ENCODE peak calls at places on chromosomes 11 and 22, in six cellular contexts. One of them, this sample, is unnamed.
A peak's percentile ranks its signal among the peaks of the same experiment; 100 is the strongest.

GRCh38 chr11:1628506-1629325 is 859 bp upstream of the KRTAP5-5 start:
- DNase-seq in fibroblast of mammary gland: peak; percentile 11
- DNase-seq in keratinocyte: no peak
- DNase-seq in IMR-90: peak; percentile 9
- DNase-seq in H1: peak; percentile 46
- DNase-seq in tibial artery: no peak
- DNase-seq in this sample: peak; percentile 32

GRCh38 chr11:36056160-36056751 is 112.4 kb downstream of the LDLRAD3 start:
- DNase-seq in keratinocyte: no peak
- DNase-seq in fibroblast of mammary gland: peak; percentile 72
- DNase-seq in tibial artery: no peak
- DNase-seq in H1: no peak
- DNase-seq in IMR-90: peak; percentile 40
- DNase-seq in this sample: no peak

GRCh38 chr11:73866586-73866996 is 10.1 kb downstream of the COA4 start:
- DNase-seq in keratinocyte: peak; percentile 45
- DNase-seq in H1: no peak
- DNase-seq in fibroblast of mammary gland: peak; percentile 98
- DNase-seq in tibial artery: no peak
- DNase-seq in IMR-90: peak; percentile 93
- DNase-seq in this sample: no peak

GRCh38 chr22:20450551-20450906 is 12.9 kb upstream of the SCARF2 start:
- DNase-seq in IMR-90: no peak
- DNase-seq in H1: no peak
- DNase-seq in fibroblast of mammary gland: no peak
- DNase-seq in keratinocyte: no peak
- DNase-seq in tibial artery: no peak
- DNase-seq in this sample: no peak

GRCh38 chr11:82899191-82899820 is 924 bp downstream of the PRCP start:
- DNase-seq in keratinocyte: no peak
- DNase-seq in IMR-90: no peak
- DNase-seq in tibial artery: no peak
- DNase-seq in H1: no peak
- DNase-seq in fibroblast of mammary gland: no peak
- DNase-seq in this sample: no peak

GRCh38 chr11:7522106-7522505 is 8.3 kb downstream of the PPFIBP2 start:
- DNase-seq in fibroblast of mammary gland: no peak
- DNase-seq in H1: no peak
- DNase-seq in tibial artery: no peak
- DNase-seq in IMR-90: no peak
- DNase-seq in keratinocyte: no peak
- DNase-seq in this sample: no peak

GRCh38 chr11:4891996-4892640 is 10.4 kb downstream of the OR51T1 start:
- DNase-seq in IMR-90: peak; percentile 93
- DNase-seq in keratinocyte: no peak
- DNase-seq in tibial artery: no peak
- DNase-seq in fibroblast of mammary gland: peak; percentile 92
- DNase-seq in H1: no peak
- DNase-seq in this sample: no peak

GRCh38 chr11:59822989-59823566 is 12.5 kb upstream of the MRPL16 start:
- DNase-seq in fibroblast of mammary gland: peak; percentile 66
- DNase-seq in IMR-90: peak; percentile 53
- DNase-seq in tibial artery: no peak
- DNase-seq in H1: no peak
- DNase-seq in keratinocyte: no peak
- DNase-seq in this sample: peak; percentile 80

GRCh38 chr22:37237371-37238268 is 6.4 kb downstream of the RAC2 start:
- DNase-seq in IMR-90: peak; percentile 41
- DNase-seq in fibroblast of mammary gland: no peak
- DNase-seq in H1: no peak
- DNase-seq in tibial artery: no peak
- DNase-seq in keratinocyte: no peak
- DNase-seq in this sample: no peak

GRCh38 chr22:47113880-47114415 is 351.5 kb downstream of the TBC1D22A start:
- DNase-seq in keratinocyte: no peak
- DNase-seq in fibroblast of mammary gland: no peak
- DNase-seq in H1: no peak
- DNase-seq in tibial artery: no peak
- DNase-seq in IMR-90: no peak
- DNase-seq in this sample: no peak

GRCh38 chr11:81658722-81659121 is 1074.9 kb downstream of the FAM181B start:
- DNase-seq in IMR-90: peak; percentile 9
- DNase-seq in fibroblast of mammary gland: peak; percentile 29
- DNase-seq in keratinocyte: no peak
- DNase-seq in H1: no peak
- DNase-seq in tibial artery: no peak
- DNase-seq in this sample: peak; percentile 54

GRCh38 chr11:129895126-129896041 is at the start of gene NFRKB:
- DNase-seq in tibial artery: peak; percentile 74
- DNase-seq in IMR-90: peak; percentile 58
- DNase-seq in H1: peak; percentile 75
- DNase-seq in fibroblast of mammary gland: peak; percentile 47
- DNase-seq in keratinocyte: no peak
- DNase-seq in this sample: peak; percentile 86

GRCh38 chr11:119044708-119045107 is 12.3 kb downstream of the HYOU1 start:
- DNase-seq in IMR-90: no peak
- DNase-seq in H1: no peak
- DNase-seq in tibial artery: no peak
- DNase-seq in fibroblast of mammary gland: no peak
- DNase-seq in keratinocyte: no peak
- DNase-seq in this sample: no peak
- TF ChIP-seq CTCF in IMR-90: no peak
- TF ChIP-seq CTCF in H1: peak; percentile 38
- TF ChIP-seq CTCF in tibial artery: no peak
- TF ChIP-seq CTCF in fibroblast of mammary gland: no peak
- TF ChIP-seq CTCF in keratinocyte: peak; percentile 14
- TF ChIP-seq CTCF in this sample: no peak

DNA sequence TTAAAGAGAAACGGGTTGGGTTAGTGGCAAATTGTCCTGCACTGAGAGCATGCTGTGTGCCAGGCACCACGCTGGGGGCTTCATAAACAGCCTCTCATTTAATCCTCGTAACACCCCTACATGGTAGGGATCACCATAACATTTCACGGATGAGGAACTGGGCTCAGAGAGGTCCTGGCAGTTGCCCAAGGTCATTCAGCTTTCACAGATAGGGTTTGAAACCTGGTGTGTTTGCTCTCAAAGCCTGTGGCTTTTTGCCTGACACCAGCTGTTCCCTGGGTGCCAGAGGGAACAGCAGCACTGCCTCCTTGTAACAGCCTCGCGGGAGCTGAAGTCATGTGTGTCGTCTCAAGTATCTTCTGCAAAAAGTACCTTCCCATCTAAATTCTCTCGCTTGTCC is 423.7 kb downstream of the MN1 start:
- DNase-seq in IMR-90: no peak
- DNase-seq in H1: no peak
- DNase-seq in tibial artery: no peak
- DNase-seq in keratinocyte: no peak
- DNase-seq in fibroblast of mammary gland: no peak
- DNase-seq in this sample: no peak
- H3K4me3 ChIP-seq in IMR-90: no peak overlapping the region
- H3K4me3 ChIP-seq in H1: no peak overlapping the region
- H3K4me3 ChIP-seq in tibial artery: no peak overlapping the region
- H3K4me3 ChIP-seq in keratinocyte: no peak overlapping the region
- H3K4me3 ChIP-seq in fibroblast of mammary gland: no peak overlapping the region
- H3K4me3 ChIP-seq in this sample: no peak overlapping the region

GRCh38 chr11:34165786-34166557 is 60.5 kb downstream of the NAT10 start:
- DNase-seq in keratinocyte: no peak
- DNase-seq in tibial artery: no peak
- DNase-seq in H1: no peak
- DNase-seq in fibroblast of mammary gland: peak; percentile 10
- DNase-seq in IMR-90: no peak
- DNase-seq in this sample: no peak
- TF ChIP-seq CTCF in keratinocyte: no peak
- TF ChIP-seq CTCF in tibial artery: no peak
- TF ChIP-seq CTCF in H1: no peak
- TF ChIP-seq CTCF in fibroblast of mammary gland: no peak
- TF ChIP-seq CTCF in IMR-90: no peak
- TF ChIP-seq CTCF in this sample: no peak

GRCh38 chr11:133971871-133972270 is 15.1 kb upstream of the IGSF9B start:
- DNase-seq in tibial artery: no peak
- DNase-seq in H1: no peak
- DNase-seq in IMR-90: no peak
- DNase-seq in fibroblast of mammary gland: no peak
- DNase-seq in keratinocyte: no peak
- DNase-seq in this sample: no peak

GRCh38 chr11:133966924-133967598 is 10.3 kb upstream of the IGSF9B start:
- DNase-seq in IMR-90: no peak
- DNase-seq in tibial artery: no peak
- DNase-seq in fibroblast of mammary gland: no peak
- DNase-seq in keratinocyte: no peak
- DNase-seq in H1: no peak
- DNase-seq in this sample: no peak

GRCh38 chr11:133968300-133968699 is 11.5 kb upstream of the IGSF9B start:
- DNase-seq in IMR-90: no peak
- DNase-seq in H1: no peak
- DNase-seq in fibroblast of mammary gland: no peak
- DNase-seq in keratinocyte: no peak
- DNase-seq in tibial artery: no peak
- DNase-seq in this sample: no peak

GRCh38 chr11:133967599-133968238 is 11.0 kb upstream of the IGSF9B start:
- DNase-seq in fibroblast of mammary gland: no peak
- DNase-seq in H1: no peak
- DNase-seq in IMR-90: no peak
- DNase-seq in tibial artery: no peak
- DNase-seq in keratinocyte: no peak
- DNase-seq in this sample: no peak

DNA sequence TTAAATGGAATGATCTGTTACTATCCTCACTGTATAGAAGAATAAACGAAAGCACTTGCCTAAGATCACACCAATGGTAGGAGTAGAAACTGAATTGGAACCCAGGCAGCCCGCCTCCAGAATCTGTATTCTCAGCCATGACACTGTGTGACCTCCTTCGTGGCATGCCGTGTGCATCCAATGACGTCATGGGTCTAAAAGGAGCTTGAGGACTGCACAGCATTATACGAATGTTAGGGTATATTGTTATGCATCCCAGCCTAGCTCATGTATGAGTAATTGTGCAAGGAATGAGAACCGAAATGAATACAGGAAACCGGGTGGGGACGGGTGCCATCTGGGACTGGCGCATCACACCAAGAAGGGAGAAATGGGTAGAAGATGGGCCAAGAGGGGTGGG is 12.3 kb upstream of the IGSF9B start:
- DNase-seq in tibial artery: no peak
- DNase-seq in IMR-90: no peak
- DNase-seq in keratinocyte: no peak
- DNase-seq in H1: no peak
- DNase-seq in fibroblast of mammary gland: no peak
- DNase-seq in this sample: no peak
- H3K4me3 ChIP-seq in tibial artery: no peak overlapping the region
- H3K4me3 ChIP-seq in IMR-90: no peak overlapping the region
- H3K4me3 ChIP-seq in keratinocyte: no peak overlapping the region
- H3K4me3 ChIP-seq in H1: no peak overlapping the region
- H3K4me3 ChIP-seq in fibroblast of mammary gland: no peak overlapping the region
- H3K4me3 ChIP-seq in this sample: no peak overlapping the region

DNA sequence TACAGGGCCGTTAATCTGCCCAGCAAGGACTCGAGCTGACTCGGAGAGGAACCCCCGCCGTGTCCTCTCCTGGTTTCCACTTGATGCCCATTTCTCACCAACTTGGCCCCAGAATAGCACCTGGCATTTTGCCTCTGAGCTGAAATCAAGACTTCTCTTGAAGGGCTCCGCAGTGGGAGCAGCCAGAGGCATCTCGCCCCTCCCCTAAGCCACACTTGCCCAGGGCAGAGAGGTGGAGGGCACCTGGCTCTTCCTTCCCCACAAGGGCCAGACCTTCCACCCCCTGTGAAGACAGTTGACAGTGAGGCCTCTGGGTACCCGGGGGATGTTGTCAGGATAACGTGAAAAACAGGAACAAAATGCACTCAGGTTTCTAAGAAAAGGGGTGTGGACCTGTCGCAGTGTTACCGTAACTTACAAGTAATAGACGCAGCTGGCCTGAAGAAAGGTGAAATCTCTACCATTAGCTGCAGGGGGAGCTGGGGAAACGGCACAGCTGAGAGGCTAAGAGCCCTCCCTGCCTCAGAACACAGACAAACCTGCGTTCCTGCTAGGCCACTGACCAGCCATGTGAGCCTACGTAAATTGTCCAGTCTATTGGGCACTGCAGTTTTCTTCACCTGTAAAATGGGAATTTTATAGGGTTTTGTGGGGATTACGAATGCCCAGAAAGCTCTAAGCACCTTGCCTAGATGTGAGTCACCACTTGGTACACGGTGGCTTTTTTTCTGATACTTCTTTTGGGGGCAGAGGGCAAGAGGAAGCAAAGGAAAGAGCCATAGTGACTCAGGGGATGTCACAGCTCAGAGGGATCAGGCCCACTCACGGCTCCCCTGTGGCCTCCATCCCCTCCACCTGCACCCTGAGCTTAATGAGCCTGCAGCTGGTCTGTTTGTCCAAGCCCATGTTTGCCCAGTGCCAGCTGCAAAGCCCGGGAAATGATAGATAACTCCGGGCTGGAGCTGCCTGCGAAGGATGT is 18.6 kb upstream of the CABP7 start:
- DNase-seq in fibroblast of mammary gland: peak; percentile 28
- DNase-seq in H1: no peak
- DNase-seq in IMR-90: peak; percentile 34
- DNase-seq in tibial artery: no peak
- DNase-seq in keratinocyte: no peak
- DNase-seq in this sample: no peak
- TF ChIP-seq CTCF in fibroblast of mammary gland: peak; percentile 2
- TF ChIP-seq CTCF in H1: peak; percentile 54
- TF ChIP-seq CTCF in IMR-90: peak; percentile 16
- TF ChIP-seq CTCF in tibial artery: no peak
- TF ChIP-seq CTCF in keratinocyte: peak; percentile 69
- TF ChIP-seq CTCF in this sample: no peak

DNA sequence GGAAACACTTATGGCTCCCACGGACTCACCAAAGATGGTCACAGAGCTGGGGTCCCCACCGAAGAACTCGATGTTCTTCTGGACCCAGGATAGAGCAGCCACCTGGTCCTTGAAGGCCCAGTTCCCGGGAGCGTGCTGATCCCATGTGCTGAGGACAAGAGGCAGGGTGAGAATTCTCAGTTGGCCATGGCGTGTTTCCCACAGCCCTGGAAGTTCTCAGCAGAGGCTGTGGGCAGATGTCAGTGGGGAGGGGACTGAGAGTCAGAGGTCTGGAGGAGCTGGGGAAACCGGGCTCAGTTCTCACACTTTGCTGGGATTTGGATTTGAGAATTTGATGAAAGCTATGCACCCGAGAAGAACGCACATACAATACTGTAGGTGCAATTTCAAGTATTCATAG is 193.3 kb downstream of the BCR start:
- DNase-seq in fibroblast of mammary gland: no peak
- DNase-seq in keratinocyte: no peak
- DNase-seq in tibial artery: no peak
- DNase-seq in H1: no peak
- DNase-seq in IMR-90: no peak
- DNase-seq in this sample: no peak
- H3K4me3 ChIP-seq in fibroblast of mammary gland: no peak overlapping the region
- H3K4me3 ChIP-seq in keratinocyte: no peak overlapping the region
- H3K4me3 ChIP-seq in tibial artery: no peak overlapping the region
- H3K4me3 ChIP-seq in H1: no peak overlapping the region
- H3K4me3 ChIP-seq in IMR-90: no peak overlapping the region
- H3K4me3 ChIP-seq in this sample: no peak overlapping the region